ENCODE peak calls at places on chromosomes 7 and 10, in six cellular contexts. W, H, L, E, U and A are unnamed samples.

GRCh38 chr10:68543004-68543918 is 15.9 kb upstream of the SLC25A16 start:
- DNase-seq in U (no peak), H (peak; percentile 21), E (no peak), L (peak; percentile 29), W (no peak), A (no peak)

GRCh38 chr7:64574481-64575159 is 11.7 kb upstream of the ZNF680 start:
- DNase-seq in U (no peak), L (no peak), E (no peak), W (peak; percentile 93), H (peak; percentile 74), A (peak; percentile 21)

GRCh38 chr7:155529845-155530244 is 16.5 kb downstream of the CNPY1 start:
- DNase-seq in H (no peak), W (no peak), E (no peak), L (no peak), U (no peak), A (no peak)

GRCh38 chr10:62788861-62789467 is 15.6 kb upstream of the ADO start:
- DNase-seq in L (no peak), W (no peak), U (no peak), H (peak; percentile 39), E (peak; percentile 80), A (no peak)

GRCh38 chr10:102919237-102919959 is 1.3 kb downstream of the CNNM2 start:
- DNase-seq in L (no peak), H (peak; percentile 7), U (no peak), E (no peak), W (no peak), A (no peak)

GRCh38 chr10:79331709-79332108 is 15.6 kb upstream of the PPIF start:
- DNase-seq in W (peak; percentile 75), E (no peak), L (no peak), U (peak; percentile 72), H (peak; percentile 74), A (peak; percentile 72)

GRCh38 chr7:128672927-128673517 is 930 bp downstream of the GARIN1A start:
- DNase-seq in U (peak; percentile 21), E (no peak), W (peak; percentile 7), L (peak; percentile 16), H (peak; percentile 37), A (no peak)

GRCh38 chr10:131983780-131984179 is 2.1 kb upstream of the BNIP3 start:
- DNase-seq in U (peak; percentile 95), W (no peak), E (peak; percentile 4), L (no peak), H (peak; percentile 55), A (peak; percentile 80)

GRCh38 chr7:99440195-99440594 is 1.5 kb downstream of the CPSF4 start:
- DNase-seq in E (no peak), H (no peak), W (no peak), L (no peak), U (no peak), A (no peak)

GRCh38 chr7:132577206-132578049 is 1.2 kb upstream of the PLXNA4 start:
- DNase-seq in U (peak; percentile 61), W (no peak), H (peak; percentile 92), E (peak; percentile 24), L (no peak), A (peak; percentile 68)

GRCh38 chr10:106424981-106425380 is 739.5 kb downstream of the SORCS1 start:
- DNase-seq in W (no peak), H (no peak), L (no peak), E (peak; percentile 22), U (peak; percentile 47), A (no peak)

GRCh38 chr7:116970148-116970910 is 17.0 kb downstream of the ST7 start:
- DNase-seq in U (no peak), L (no peak), E (no peak), W (no peak), H (no peak), A (no peak)

GRCh38 chr10:98255146-98255877 is 12.7 kb downstream of the LOXL4 start:
- DNase-seq in H (no peak), U (no peak), L (no peak), W (no peak), E (no peak), A (no peak)

GRCh38 chr7:32092346-32092745 is 22.1 kb upstream of the PDE1C start:
- DNase-seq in H (no peak), W (no peak), E (no peak), L (no peak), U (no peak), A (no peak)

GRCh38 chr7:5657901-5658300 is 123.6 kb downstream of the RNF216 start:
- DNase-seq in U (peak; percentile 22), H (no peak), L (no peak), W (no peak), E (no peak), A (no peak)

GRCh38 chr10:78332013-78332412 is 298.4 kb downstream of the RPS24 start:
- DNase-seq in W (no peak), H (peak; percentile 72), L (no peak), U (no peak), E (no peak), A (no peak)

GRCh38 chr7:988426-988911 is 5.5 kb downstream of the CYP2W1 start:
- DNase-seq in L (no peak), U (no peak), W (no peak), H (no peak), E (no peak), A (no peak)

GRCh38 chr7:7581531-7582179 is 15.0 kb downstream of the MIOS start:
- DNase-seq in L (no peak), H (no peak), U (no peak), W (no peak), E (no peak), A (no peak)

GRCh38 chr7:121529003-121529402 is 132.9 kb upstream of the FAM3C start:
- DNase-seq in E (no peak), W (no peak), L (no peak), U (no peak), H (no peak), A (no peak)

GRCh38 chr10:71684356-71685173 is 35.0 kb downstream of the C10orf105 start:
- DNase-seq in U (no peak), L (no peak), H (no peak), W (peak; percentile 51), E (no peak), A (no peak)

GRCh38 chr7:128838109-128838779 is 8.0 kb downstream of the FLNC start:
- DNase-seq in U (no peak), L (no peak), E (no peak), H (no peak), W (no peak), A (no peak)

GRCh38 chr7:2063562-2064360 is 169.0 kb downstream of the MAD1L1 start:
- DNase-seq in H (peak; percentile 78), E (no peak), U (no peak), L (peak; percentile 77), W (no peak), A (no peak)

GRCh38 chr7:9242604-9243003 is 809.2 kb downstream of the NXPH1 start:
- DNase-seq in E (no peak), W (peak; percentile 44), L (no peak), H (no peak), U (no peak), A (no peak)

GRCh38 chr10:114623155-114623554 is 34.9 kb downstream of the ABLIM1 start:
- DNase-seq in U (no peak), E (no peak), W (no peak), L (no peak), H (no peak), A (no peak)

GRCh38 chr7:133237545-133237944 is 15.3 kb upstream of the EXOC4 start:
- DNase-seq in H (no peak), U (no peak), E (no peak), W (no peak), L (no peak), A (no peak)

GRCh38 chr10:48791267-48791928 is 106.7 kb downstream of the WDFY4 start:
- DNase-seq in H (no peak), E (peak; percentile 67), U (no peak), L (no peak), W (no peak), A (no peak)

GRCh38 chr7:131489881-131490280 is 66.5 kb downstream of the PODXL start:
- DNase-seq in L (no peak), U (no peak), H (no peak), E (no peak), W (no peak), A (no peak)

GRCh38 chr7:102466097-102466496 is 1.3 kb downstream of the LRWD1 start:
- DNase-seq in L (no peak), H (no peak), E (no peak), U (no peak), W (no peak), A (no peak)

GRCh38 chr10:65346466-65346865 is 1579.4 kb upstream of the LRRTM3 start:
- DNase-seq in E (no peak), U (no peak), W (no peak), H (no peak), L (no peak), A (no peak)

GRCh38 chr10:77301305-77301730 is 336.3 kb downstream of the KCNMA1 start:
- DNase-seq in L (no peak), U (peak; percentile 35), W (no peak), H (peak; percentile 58), E (peak; percentile 58), A (no peak)

GRCh38 chr10:107803541-107803940 is 639.0 kb upstream of the SORCS1 start:
- DNase-seq in W (no peak), E (no peak), U (no peak), L (no peak), H (no peak), A (no peak)

GRCh38 chr10:28503114-28503513 is 29.8 kb upstream of the WAC start:
- DNase-seq in U (no peak), E (no peak), H (no peak), W (no peak), L (peak; percentile 87), A (peak; percentile 24)

GRCh38 chr7:144534655-144535395 is 131.3 kb upstream of the NOBOX start:
- DNase-seq in E (no peak), H (no peak), L (no peak), W (no peak), U (no peak), A (no peak)